ENCODE peak calls at places on chromosomes 5 and 9, in eight cellular contexts. One of them, this sample, is unnamed.

GRCh38 chr5:150428106-150428876 is 15.6 kb upstream of the CD74 start:
- DNase-seq in Right ventricle myocardium inferior: peak; percentile 74
- DNase-seq in M059J: peak; percentile 57
- DNase-seq in ascending aorta: no peak
- DNase-seq in effector memory CD8-positive, alpha-beta T cell: no peak
- DNase-seq in A549: no peak
- DNase-seq in AG04449: no peak
- DNase-seq in stimulated activated CD4-positive, alpha-beta T cell treated with anti-CD3 and anti-CD28 coated beads, TNF-alpha, amount 100 ng/mL, for 4 hours: no peak
- DNase-seq in this sample: no peak

GRCh38 chr5:154962494-154962893 is 21.6 kb downstream of the MRPL22 start:
- DNase-seq in Right ventricle myocardium inferior: no peak
- DNase-seq in M059J: peak; percentile 67
- DNase-seq in ascending aorta: no peak
- DNase-seq in effector memory CD8-positive, alpha-beta T cell: no peak
- DNase-seq in A549: peak; percentile 16
- DNase-seq in AG04449: no peak
- DNase-seq in stimulated activated CD4-positive, alpha-beta T cell treated with anti-CD3 and anti-CD28 coated beads, TNF-alpha, amount 100 ng/mL, for 4 hours: no peak
- DNase-seq in this sample: peak; percentile 13

GRCh38 chr9:136807281-136808074 is at the start of gene RABL6:
- DNase-seq in Right ventricle myocardium inferior: peak; percentile 90
- DNase-seq in M059J: peak; percentile 70
- DNase-seq in ascending aorta: no peak
- DNase-seq in effector memory CD8-positive, alpha-beta T cell: peak; percentile 82
- DNase-seq in A549: peak; percentile 69
- DNase-seq in AG04449: no peak
- DNase-seq in stimulated activated CD4-positive, alpha-beta T cell treated with anti-CD3 and anti-CD28 coated beads, TNF-alpha, amount 100 ng/mL, for 4 hours: peak; percentile 70
- DNase-seq in this sample: peak; percentile 99

GRCh38 chr5:146606838-146607237 is 90.8 kb upstream of the GPR151 start:
- DNase-seq in Right ventricle myocardium inferior: no peak
- DNase-seq in M059J: no peak
- DNase-seq in ascending aorta: no peak
- DNase-seq in effector memory CD8-positive, alpha-beta T cell: no peak
- DNase-seq in A549: no peak
- DNase-seq in AG04449: no peak
- DNase-seq in stimulated activated CD4-positive, alpha-beta T cell treated with anti-CD3 and anti-CD28 coated beads, TNF-alpha, amount 100 ng/mL, for 4 hours: no peak
- DNase-seq in this sample: no peak

GRCh38 chr5:1294839-1295649 is at the start of gene TERT:
- DNase-seq in Right ventricle myocardium inferior: no peak
- DNase-seq in M059J: peak; percentile 47
- DNase-seq in ascending aorta: no peak
- DNase-seq in effector memory CD8-positive, alpha-beta T cell: no peak
- DNase-seq in A549: peak; percentile 63
- DNase-seq in AG04449: no peak
- DNase-seq in stimulated activated CD4-positive, alpha-beta T cell treated with anti-CD3 and anti-CD28 coated beads, TNF-alpha, amount 100 ng/mL, for 4 hours: peak; percentile 86
- DNase-seq in this sample: no peak

GRCh38 chr9:22084336-22085035 is 75.4 kb upstream of the CDKN2B start:
- DNase-seq in Right ventricle myocardium inferior: no peak
- DNase-seq in M059J: peak; percentile 97
- DNase-seq in ascending aorta: no peak
- DNase-seq in effector memory CD8-positive, alpha-beta T cell: no peak
- DNase-seq in A549: no peak
- DNase-seq in AG04449: peak; percentile 94
- DNase-seq in stimulated activated CD4-positive, alpha-beta T cell treated with anti-CD3 and anti-CD28 coated beads, TNF-alpha, amount 100 ng/mL, for 4 hours: no peak
- DNase-seq in this sample: peak; percentile 76

GRCh38 chr9:13597427-13597826 is 317.9 kb upstream of the MPDZ start:
- DNase-seq in Right ventricle myocardium inferior: no peak
- DNase-seq in M059J: no peak
- DNase-seq in ascending aorta: no peak
- DNase-seq in effector memory CD8-positive, alpha-beta T cell: no peak
- DNase-seq in A549: no peak
- DNase-seq in AG04449: no peak
- DNase-seq in stimulated activated CD4-positive, alpha-beta T cell treated with anti-CD3 and anti-CD28 coated beads, TNF-alpha, amount 100 ng/mL, for 4 hours: no peak
- DNase-seq in this sample: no peak

GRCh38 chr9:20442461-20443319 is 179.6 kb downstream of the MLLT3 start:
- DNase-seq in Right ventricle myocardium inferior: no peak
- DNase-seq in M059J: no peak
- DNase-seq in ascending aorta: no peak
- DNase-seq in effector memory CD8-positive, alpha-beta T cell: no peak
- DNase-seq in A549: no peak
- DNase-seq in AG04449: no peak
- DNase-seq in stimulated activated CD4-positive, alpha-beta T cell treated with anti-CD3 and anti-CD28 coated beads, TNF-alpha, amount 100 ng/mL, for 4 hours: no peak
- DNase-seq in this sample: no peak

GRCh38 chr9:133122935-133123611 is 2.0 kb upstream of the RALGDS start:
- DNase-seq in Right ventricle myocardium inferior: no peak
- DNase-seq in M059J: peak; percentile 30
- DNase-seq in ascending aorta: no peak
- DNase-seq in effector memory CD8-positive, alpha-beta T cell: no peak
- DNase-seq in A549: no peak
- DNase-seq in AG04449: no peak
- DNase-seq in stimulated activated CD4-positive, alpha-beta T cell treated with anti-CD3 and anti-CD28 coated beads, TNF-alpha, amount 100 ng/mL, for 4 hours: no peak
- DNase-seq in this sample: peak; percentile 29

GRCh38 chr9:33867747-33868429 is 50.9 kb downstream of the UBE2R2 start:
- DNase-seq in Right ventricle myocardium inferior: no peak
- DNase-seq in M059J: no peak
- DNase-seq in ascending aorta: peak; percentile 19
- DNase-seq in effector memory CD8-positive, alpha-beta T cell: no peak
- DNase-seq in A549: no peak
- DNase-seq in AG04449: no peak
- DNase-seq in stimulated activated CD4-positive, alpha-beta T cell treated with anti-CD3 and anti-CD28 coated beads, TNF-alpha, amount 100 ng/mL, for 4 hours: no peak
- DNase-seq in this sample: peak; percentile 57

GRCh38 chr9:110256142-110256391 is 240 bp downstream of the TXN start:
- DNase-seq in Right ventricle myocardium inferior: no peak
- DNase-seq in M059J: no peak
- DNase-seq in ascending aorta: no peak
- DNase-seq in effector memory CD8-positive, alpha-beta T cell: no peak
- DNase-seq in A549: no peak
- DNase-seq in AG04449: no peak
- DNase-seq in stimulated activated CD4-positive, alpha-beta T cell treated with anti-CD3 and anti-CD28 coated beads, TNF-alpha, amount 100 ng/mL, for 4 hours: no peak
- DNase-seq in this sample: no peak

GRCh38 chr9:25917593-25918426 is 239.6 kb upstream of the TUSC1 start:
- DNase-seq in Right ventricle myocardium inferior: no peak
- DNase-seq in M059J: peak; percentile 48
- DNase-seq in ascending aorta: no peak
- DNase-seq in effector memory CD8-positive, alpha-beta T cell: no peak
- DNase-seq in A549: no peak
- DNase-seq in AG04449: no peak
- DNase-seq in stimulated activated CD4-positive, alpha-beta T cell treated with anti-CD3 and anti-CD28 coated beads, TNF-alpha, amount 100 ng/mL, for 4 hours: no peak
- DNase-seq in this sample: no peak

GRCh38 chr5:117454716-117455212 is 880.1 kb upstream of the SEMA6A start:
- DNase-seq in Right ventricle myocardium inferior: no peak
- DNase-seq in M059J: peak; percentile 1
- DNase-seq in ascending aorta: no peak
- DNase-seq in effector memory CD8-positive, alpha-beta T cell: no peak
- DNase-seq in A549: peak; percentile 42
- DNase-seq in AG04449: no peak
- DNase-seq in stimulated activated CD4-positive, alpha-beta T cell treated with anti-CD3 and anti-CD28 coated beads, TNF-alpha, amount 100 ng/mL, for 4 hours: no peak
- DNase-seq in this sample: peak; percentile 7

GRCh38 chr5:148979104-148979723 is 83.6 kb downstream of the SH3TC2 start:
- DNase-seq in Right ventricle myocardium inferior: no peak
- DNase-seq in M059J: peak; percentile 86
- DNase-seq in ascending aorta: no peak
- DNase-seq in effector memory CD8-positive, alpha-beta T cell: no peak
- DNase-seq in A549: no peak
- DNase-seq in AG04449: no peak
- DNase-seq in stimulated activated CD4-positive, alpha-beta T cell treated with anti-CD3 and anti-CD28 coated beads, TNF-alpha, amount 100 ng/mL, for 4 hours: no peak
- DNase-seq in this sample: peak; percentile 60

GRCh38 chr9:134651226-134651905 is 9.8 kb downstream of the COL5A1 start:
- DNase-seq in Right ventricle myocardium inferior: no peak
- DNase-seq in M059J: no peak
- DNase-seq in ascending aorta: no peak
- DNase-seq in effector memory CD8-positive, alpha-beta T cell: no peak
- DNase-seq in A549: no peak
- DNase-seq in AG04449: no peak
- DNase-seq in stimulated activated CD4-positive, alpha-beta T cell treated with anti-CD3 and anti-CD28 coated beads, TNF-alpha, amount 100 ng/mL, for 4 hours: no peak
- DNase-seq in this sample: no peak

GRCh38 chr9:34594177-34594576 is 4.7 kb upstream of the CNTFR start:
- DNase-seq in Right ventricle myocardium inferior: no peak
- DNase-seq in M059J: no peak
- DNase-seq in ascending aorta: no peak
- DNase-seq in effector memory CD8-positive, alpha-beta T cell: no peak
- DNase-seq in A549: no peak
- DNase-seq in AG04449: no peak
- DNase-seq in stimulated activated CD4-positive, alpha-beta T cell treated with anti-CD3 and anti-CD28 coated beads, TNF-alpha, amount 100 ng/mL, for 4 hours: no peak
- DNase-seq in this sample: no peak

GRCh38 chr5:31119938-31120641 is 73.4 kb upstream of the CDH6 start:
- DNase-seq in Right ventricle myocardium inferior: no peak
- DNase-seq in M059J: peak; percentile 30
- DNase-seq in ascending aorta: no peak
- DNase-seq in effector memory CD8-positive, alpha-beta T cell: no peak
- DNase-seq in A549: no peak
- DNase-seq in AG04449: no peak
- DNase-seq in stimulated activated CD4-positive, alpha-beta T cell treated with anti-CD3 and anti-CD28 coated beads, TNF-alpha, amount 100 ng/mL, for 4 hours: no peak
- DNase-seq in this sample: no peak

GRCh38 chr5:35777358-35778087 is 79.2 kb upstream of the IL7R start:
- DNase-seq in Right ventricle myocardium inferior: no peak
- DNase-seq in M059J: peak; percentile 78
- DNase-seq in ascending aorta: no peak
- DNase-seq in effector memory CD8-positive, alpha-beta T cell: peak; percentile 68
- DNase-seq in A549: peak; percentile 76
- DNase-seq in AG04449: peak; percentile 41
- DNase-seq in stimulated activated CD4-positive, alpha-beta T cell treated with anti-CD3 and anti-CD28 coated beads, TNF-alpha, amount 100 ng/mL, for 4 hours: peak; percentile 38
- DNase-seq in this sample: peak; percentile 45

GRCh38 chr5:153660919-153661318 is 170.4 kb downstream of the GRIA1 start:
- DNase-seq in Right ventricle myocardium inferior: no peak
- DNase-seq in M059J: no peak
- DNase-seq in ascending aorta: no peak
- DNase-seq in effector memory CD8-positive, alpha-beta T cell: no peak
- DNase-seq in A549: no peak
- DNase-seq in AG04449: no peak
- DNase-seq in stimulated activated CD4-positive, alpha-beta T cell treated with anti-CD3 and anti-CD28 coated beads, TNF-alpha, amount 100 ng/mL, for 4 hours: no peak
- DNase-seq in this sample: no peak

GRCh38 chr9:137589441-137590122 is 730 bp downstream of the ZMYND19 start:
- DNase-seq in Right ventricle myocardium inferior: no peak
- DNase-seq in M059J: no peak
- DNase-seq in ascending aorta: no peak
- DNase-seq in effector memory CD8-positive, alpha-beta T cell: no peak
- DNase-seq in A549: no peak
- DNase-seq in AG04449: no peak
- DNase-seq in stimulated activated CD4-positive, alpha-beta T cell treated with anti-CD3 and anti-CD28 coated beads, TNF-alpha, amount 100 ng/mL, for 4 hours: no peak
- DNase-seq in this sample: peak; percentile 51

GRCh38 chr9:120330031-120330430 is 249.9 kb downstream of the CDK5RAP2 start:
- DNase-seq in Right ventricle myocardium inferior: no peak
- DNase-seq in M059J: no peak
- DNase-seq in ascending aorta: no peak
- DNase-seq in effector memory CD8-positive, alpha-beta T cell: no peak
- DNase-seq in A549: no peak
- DNase-seq in AG04449: no peak
- DNase-seq in stimulated activated CD4-positive, alpha-beta T cell treated with anti-CD3 and anti-CD28 coated beads, TNF-alpha, amount 100 ng/mL, for 4 hours: no peak
- DNase-seq in this sample: no peak

GRCh38 chr9:34675048-34675714 is 12.7 kb upstream of the CCL27 start:
- DNase-seq in Right ventricle myocardium inferior: peak; percentile 79
- DNase-seq in M059J: peak; percentile 30
- DNase-seq in ascending aorta: no peak
- DNase-seq in effector memory CD8-positive, alpha-beta T cell: no peak
- DNase-seq in A549: peak; percentile 79
- DNase-seq in AG04449: no peak
- DNase-seq in stimulated activated CD4-positive, alpha-beta T cell treated with anti-CD3 and anti-CD28 coated beads, TNF-alpha, amount 100 ng/mL, for 4 hours: peak; percentile 30
- DNase-seq in this sample: peak; percentile 81

GRCh38 chr9:76609285-76610008 is 150.5 kb downstream of the GCNT1 start:
- DNase-seq in Right ventricle myocardium inferior: no peak
- DNase-seq in M059J: no peak
- DNase-seq in ascending aorta: no peak
- DNase-seq in effector memory CD8-positive, alpha-beta T cell: no peak
- DNase-seq in A549: no peak
- DNase-seq in AG04449: no peak
- DNase-seq in stimulated activated CD4-positive, alpha-beta T cell treated with anti-CD3 and anti-CD28 coated beads, TNF-alpha, amount 100 ng/mL, for 4 hours: no peak
- DNase-seq in this sample: no peak

GRCh38 chr9:37575921-37576721 is at the start of gene FBXO10:
- DNase-seq in Right ventricle myocardium inferior: peak; percentile 88
- DNase-seq in M059J: peak; percentile 57
- DNase-seq in ascending aorta: no peak
- DNase-seq in effector memory CD8-positive, alpha-beta T cell: peak; percentile 26
- DNase-seq in A549: peak; percentile 30
- DNase-seq in AG04449: no peak
- DNase-seq in stimulated activated CD4-positive, alpha-beta T cell treated with anti-CD3 and anti-CD28 coated beads, TNF-alpha, amount 100 ng/mL, for 4 hours: peak; percentile 9
- DNase-seq in this sample: peak; percentile 94

GRCh38 chr5:140186155-140186753 is 11.3 kb downstream of the CYSTM1 start:
- DNase-seq in Right ventricle myocardium inferior: no peak
- DNase-seq in M059J: no peak
- DNase-seq in ascending aorta: no peak
- DNase-seq in effector memory CD8-positive, alpha-beta T cell: no peak
- DNase-seq in A549: no peak
- DNase-seq in AG04449: no peak
- DNase-seq in stimulated activated CD4-positive, alpha-beta T cell treated with anti-CD3 and anti-CD28 coated beads, TNF-alpha, amount 100 ng/mL, for 4 hours: no peak
- DNase-seq in this sample: no peak

GRCh38 chr5:139210585-139210984 is 12.4 kb upstream of the SIL1 start:
- DNase-seq in Right ventricle myocardium inferior: no peak
- DNase-seq in M059J: no peak
- DNase-seq in ascending aorta: no peak
- DNase-seq in effector memory CD8-positive, alpha-beta T cell: no peak
- DNase-seq in A549: no peak
- DNase-seq in AG04449: no peak
- DNase-seq in stimulated activated CD4-positive, alpha-beta T cell treated with anti-CD3 and anti-CD28 coated beads, TNF-alpha, amount 100 ng/mL, for 4 hours: no peak
- DNase-seq in this sample: no peak

GRCh38 chr9:130561056-130561455 is 18.3 kb upstream of the FUBP3 start:
- DNase-seq in Right ventricle myocardium inferior: no peak
- DNase-seq in M059J: no peak
- DNase-seq in ascending aorta: no peak
- DNase-seq in effector memory CD8-positive, alpha-beta T cell: no peak
- DNase-seq in A549: no peak
- DNase-seq in AG04449: no peak
- DNase-seq in stimulated activated CD4-positive, alpha-beta T cell treated with anti-CD3 and anti-CD28 coated beads, TNF-alpha, amount 100 ng/mL, for 4 hours: no peak
- DNase-seq in this sample: no peak

GRCh38 chr9:84941812-84942211 is 272.3 kb downstream of the NTRK2 start:
- DNase-seq in Right ventricle myocardium inferior: no peak
- DNase-seq in M059J: no peak
- DNase-seq in ascending aorta: no peak
- DNase-seq in effector memory CD8-positive, alpha-beta T cell: no peak
- DNase-seq in A549: no peak
- DNase-seq in AG04449: no peak
- DNase-seq in stimulated activated CD4-positive, alpha-beta T cell treated with anti-CD3 and anti-CD28 coated beads, TNF-alpha, amount 100 ng/mL, for 4 hours: no peak
- DNase-seq in this sample: no peak

GRCh38 chr9:98791147-98792095 is 4.9 kb downstream of the ANKS6 start:
- DNase-seq in Right ventricle myocardium inferior: peak; percentile 87
- DNase-seq in M059J: peak; percentile 97
- DNase-seq in ascending aorta: peak; percentile 63
- DNase-seq in effector memory CD8-positive, alpha-beta T cell: peak; percentile 60
- DNase-seq in A549: peak; percentile 81
- DNase-seq in AG04449: peak; percentile 88
- DNase-seq in stimulated activated CD4-positive, alpha-beta T cell treated with anti-CD3 and anti-CD28 coated beads, TNF-alpha, amount 100 ng/mL, for 4 hours: no peak
- DNase-seq in this sample: peak; percentile 98

GRCh38 chr5:95005811-95006210 is 279.1 kb downstream of the MCTP1 start:
- DNase-seq in Right ventricle myocardium inferior: no peak
- DNase-seq in M059J: no peak
- DNase-seq in ascending aorta: no peak
- DNase-seq in effector memory CD8-positive, alpha-beta T cell: no peak
- DNase-seq in A549: no peak
- DNase-seq in AG04449: no peak
- DNase-seq in stimulated activated CD4-positive, alpha-beta T cell treated with anti-CD3 and anti-CD28 coated beads, TNF-alpha, amount 100 ng/mL, for 4 hours: no peak
- DNase-seq in this sample: no peak

GRCh38 chr9:111815200-111816070 is 20.7 kb upstream of the SHOC1 start:
- DNase-seq in Right ventricle myocardium inferior: peak; percentile 17
- DNase-seq in M059J: no peak
- DNase-seq in ascending aorta: no peak
- DNase-seq in effector memory CD8-positive, alpha-beta T cell: no peak
- DNase-seq in A549: no peak
- DNase-seq in AG04449: no peak
- DNase-seq in stimulated activated CD4-positive, alpha-beta T cell treated with anti-CD3 and anti-CD28 coated beads, TNF-alpha, amount 100 ng/mL, for 4 hours: no peak
- DNase-seq in this sample: no peak

GRCh38 chr9:104304925-104305324 is 199.1 kb upstream of the OR13F1 start:
- DNase-seq in Right ventricle myocardium inferior: no peak
- DNase-seq in M059J: no peak
- DNase-seq in ascending aorta: no peak
- DNase-seq in effector memory CD8-positive, alpha-beta T cell: no peak
- DNase-seq in A549: no peak
- DNase-seq in AG04449: no peak
- DNase-seq in stimulated activated CD4-positive, alpha-beta T cell treated with anti-CD3 and anti-CD28 coated beads, TNF-alpha, amount 100 ng/mL, for 4 hours: no peak
- DNase-seq in this sample: no peak

GRCh38 chr5:147446528-147446927 is 63.3 kb downstream of the DPYSL3 start:
- DNase-seq in Right ventricle myocardium inferior: no peak
- DNase-seq in M059J: no peak
- DNase-seq in ascending aorta: no peak
- DNase-seq in effector memory CD8-positive, alpha-beta T cell: no peak
- DNase-seq in A549: no peak
- DNase-seq in AG04449: no peak
- DNase-seq in stimulated activated CD4-positive, alpha-beta T cell treated with anti-CD3 and anti-CD28 coated beads, TNF-alpha, amount 100 ng/mL, for 4 hours: no peak
- DNase-seq in this sample: peak; percentile 33

GRCh38 chr5:122704247-122705036 is 70.4 kb upstream of the SNX2 start:
- DNase-seq in Right ventricle myocardium inferior: no peak
- DNase-seq in M059J: peak; percentile 45
- DNase-seq in ascending aorta: no peak
- DNase-seq in effector memory CD8-positive, alpha-beta T cell: no peak
- DNase-seq in A549: peak; percentile 55
- DNase-seq in AG04449: no peak
- DNase-seq in stimulated activated CD4-positive, alpha-beta T cell treated with anti-CD3 and anti-CD28 coated beads, TNF-alpha, amount 100 ng/mL, for 4 hours: no peak
- DNase-seq in this sample: peak; percentile 49